ENCODE peak calls at places on chromosomes 7 and 10, in five cellular contexts. One of them, this sample, is unnamed.

GRCh38 chr7:30463400-30464145 is 15.0 kb downstream of the NOD1 start:
- DNase-seq in dorsolateral prefrontal cortex: no peak
- DNase-seq in AG04450: no peak
- DNase-seq in psoas muscle: no peak
- DNase-seq in H9: no peak
- DNase-seq in this sample: no peak

GRCh38 chr10:70602665-70603438 is at the start of gene PRF1:
- DNase-seq in dorsolateral prefrontal cortex: no peak
- DNase-seq in AG04450: no peak
- DNase-seq in psoas muscle: peak; percentile 66
- DNase-seq in H9: no peak
- DNase-seq in this sample: peak; percentile 23

GRCh38 chr10:131998845-131999681 is 17.3 kb upstream of the BNIP3 start:
- DNase-seq in H9: no peak
- DNase-seq in AG04450: no peak
- DNase-seq in dorsolateral prefrontal cortex: no peak
- DNase-seq in psoas muscle: no peak
- DNase-seq in this sample: no peak

GRCh38 chr7:108097703-108098102 is 32.5 kb downstream of the LAMB4 start:
- DNase-seq in psoas muscle: no peak
- DNase-seq in AG04450: no peak
- DNase-seq in H9: no peak
- DNase-seq in dorsolateral prefrontal cortex: no peak
- DNase-seq in this sample: no peak

GRCh38 chr10:28411648-28412047 is 108.8 kb upstream of the MPP7 start:
- DNase-seq in dorsolateral prefrontal cortex: no peak
- DNase-seq in AG04450: no peak
- DNase-seq in psoas muscle: no peak
- DNase-seq in H9: no peak
- DNase-seq in this sample: no peak

GRCh38 chr7:87448427-87448826 is 27.1 kb downstream of the ABCB4 start:
- DNase-seq in dorsolateral prefrontal cortex: no peak
- DNase-seq in H9: no peak
- DNase-seq in psoas muscle: no peak
- DNase-seq in AG04450: no peak
- DNase-seq in this sample: no peak

GRCh38 chr7:49643321-49643720 is 130.1 kb upstream of the VWC2 start:
- DNase-seq in AG04450: no peak
- DNase-seq in H9: no peak
- DNase-seq in psoas muscle: no peak
- DNase-seq in dorsolateral prefrontal cortex: peak; percentile 18
- DNase-seq in this sample: no peak

GRCh38 chr7:120733143-120733542 is 124.8 kb downstream of the TSPAN12 start:
- DNase-seq in dorsolateral prefrontal cortex: no peak
- DNase-seq in psoas muscle: no peak
- DNase-seq in AG04450: peak; percentile 52
- DNase-seq in H9: no peak
- DNase-seq in this sample: no peak

GRCh38 chr7:103009466-103010219 is 65.0 kb downstream of the FBXL13 start:
- DNase-seq in AG04450: no peak
- DNase-seq in psoas muscle: no peak
- DNase-seq in dorsolateral prefrontal cortex: no peak
- DNase-seq in H9: no peak
- DNase-seq in this sample: no peak

GRCh38 chr10:77975086-77975666 is 48.6 kb upstream of the DLG5 start:
- DNase-seq in AG04450: no peak
- DNase-seq in dorsolateral prefrontal cortex: no peak
- DNase-seq in psoas muscle: no peak
- DNase-seq in H9: no peak
- DNase-seq in this sample: no peak

GRCh38 chr7:28627869-28628268 is 215.6 kb downstream of the CREB5 start:
- DNase-seq in AG04450: no peak
- DNase-seq in H9: no peak
- DNase-seq in psoas muscle: no peak
- DNase-seq in dorsolateral prefrontal cortex: no peak
- DNase-seq in this sample: no peak

GRCh38 chr7:39732837-39733804 is 109.7 kb downstream of the RALA start:
- DNase-seq in H9: peak; percentile 97
- DNase-seq in psoas muscle: peak; percentile 98
- DNase-seq in dorsolateral prefrontal cortex: peak; percentile 96
- DNase-seq in AG04450: peak; percentile 94
- DNase-seq in this sample: peak; percentile 82

GRCh38 chr10:33114451-33114944 is 156.5 kb upstream of the ITGB1 start:
- DNase-seq in psoas muscle: no peak
- DNase-seq in dorsolateral prefrontal cortex: no peak
- DNase-seq in H9: no peak
- DNase-seq in AG04450: no peak
- DNase-seq in this sample: no peak

GRCh38 chr10:130111848-130112180 is 1.2 kb upstream of the C10orf143 start:
- DNase-seq in AG04450: no peak
- DNase-seq in psoas muscle: no peak
- DNase-seq in H9: no peak
- DNase-seq in dorsolateral prefrontal cortex: no peak
- DNase-seq in this sample: no peak

GRCh38 chr10:49112098-49112497 is 3.2 kb downstream of the VSTM4 start:
- DNase-seq in H9: no peak
- DNase-seq in dorsolateral prefrontal cortex: no peak
- DNase-seq in AG04450: no peak
- DNase-seq in psoas muscle: no peak
- DNase-seq in this sample: no peak

GRCh38 chr7:7519528-7519927 is 16.1 kb downstream of the COL28A1 start:
- DNase-seq in dorsolateral prefrontal cortex: no peak
- DNase-seq in H9: no peak
- DNase-seq in psoas muscle: no peak
- DNase-seq in AG04450: no peak
- DNase-seq in this sample: no peak

GRCh38 chr10:125003146-125003900 is 61.4 kb downstream of the ZRANB1 start:
- DNase-seq in H9: no peak
- DNase-seq in psoas muscle: peak; percentile 53
- DNase-seq in dorsolateral prefrontal cortex: peak; percentile 6
- DNase-seq in AG04450: no peak
- DNase-seq in this sample: peak; percentile 17

GRCh38 chr7:25851332-25852248 is 300.4 kb upstream of the NFE2L3 start:
- DNase-seq in psoas muscle: peak; percentile 91
- DNase-seq in H9: peak; percentile 85
- DNase-seq in AG04450: peak; percentile 57
- DNase-seq in dorsolateral prefrontal cortex: peak; percentile 79
- DNase-seq in this sample: peak; percentile 86

GRCh38 chr7:25852995-25853713 is 298.8 kb upstream of the NFE2L3 start:
- DNase-seq in psoas muscle: no peak
- DNase-seq in dorsolateral prefrontal cortex: no peak
- DNase-seq in H9: no peak
- DNase-seq in AG04450: no peak
- DNase-seq in this sample: no peak

GRCh38 chr7:25850730-25851129 is 301.3 kb upstream of the NFE2L3 start:
- DNase-seq in psoas muscle: no peak
- DNase-seq in AG04450: no peak
- DNase-seq in H9: no peak
- DNase-seq in dorsolateral prefrontal cortex: no peak
- DNase-seq in this sample: no peak

GRCh38 chr7:25854059-25854458 is 297.9 kb upstream of the NFE2L3 start:
- DNase-seq in dorsolateral prefrontal cortex: no peak
- DNase-seq in AG04450: no peak
- DNase-seq in H9: no peak
- DNase-seq in psoas muscle: no peak
- DNase-seq in this sample: no peak

GRCh38 chr7:25852249-25852994 is 299.6 kb upstream of the NFE2L3 start:
- DNase-seq in H9: peak; percentile 60
- DNase-seq in psoas muscle: peak; percentile 65
- DNase-seq in dorsolateral prefrontal cortex: no peak
- DNase-seq in AG04450: no peak
- DNase-seq in this sample: no peak
- H3K27me3 ChIP-seq in H9: peaks cover 20% of the 10 kb centered on the region
- H3K27me3 ChIP-seq in psoas muscle: no peaks in the 10 kb centered on the region
- H3K27me3 ChIP-seq in dorsolateral prefrontal cortex: peaks cover 62% of the 10 kb centered on the region
- H3K27me3 ChIP-seq in AG04450: no peaks in the 10 kb centered on the region
- H3K27me3 ChIP-seq in this sample: no peaks in the 10 kb centered on the region

DNA sequence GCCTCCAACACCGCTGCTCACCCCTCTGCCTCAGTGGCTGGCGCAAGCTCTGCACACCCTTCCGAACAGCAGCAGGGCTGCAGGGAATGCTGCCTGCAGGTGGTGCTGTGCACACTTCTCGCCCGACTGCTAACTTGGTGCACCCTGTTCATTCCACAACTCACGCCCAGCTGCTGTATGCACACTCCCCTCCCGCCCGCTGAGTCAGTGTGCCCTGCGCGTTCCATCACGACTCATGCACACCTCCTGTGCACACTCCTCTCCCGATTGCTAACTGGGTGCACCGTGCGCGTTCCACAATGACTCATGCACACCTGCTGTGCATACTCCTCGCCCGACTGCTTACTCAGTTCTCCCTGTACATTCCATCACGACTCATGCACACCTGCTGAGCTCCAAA is 21.5 kb downstream of the ADARB2 start:
- DNase-seq in dorsolateral prefrontal cortex: no peak
- DNase-seq in psoas muscle: no peak
- DNase-seq in AG04450: no peak
- DNase-seq in H9: peak; percentile 74
- DNase-seq in this sample: no peak
- TF ChIP-seq CTCF in dorsolateral prefrontal cortex: peak; percentile 36
- TF ChIP-seq CTCF in psoas muscle: no peak
- TF ChIP-seq CTCF in AG04450: no peak
- TF ChIP-seq CTCF in H9: peak; percentile 80
- TF ChIP-seq CTCF in this sample: no peak

DNA sequence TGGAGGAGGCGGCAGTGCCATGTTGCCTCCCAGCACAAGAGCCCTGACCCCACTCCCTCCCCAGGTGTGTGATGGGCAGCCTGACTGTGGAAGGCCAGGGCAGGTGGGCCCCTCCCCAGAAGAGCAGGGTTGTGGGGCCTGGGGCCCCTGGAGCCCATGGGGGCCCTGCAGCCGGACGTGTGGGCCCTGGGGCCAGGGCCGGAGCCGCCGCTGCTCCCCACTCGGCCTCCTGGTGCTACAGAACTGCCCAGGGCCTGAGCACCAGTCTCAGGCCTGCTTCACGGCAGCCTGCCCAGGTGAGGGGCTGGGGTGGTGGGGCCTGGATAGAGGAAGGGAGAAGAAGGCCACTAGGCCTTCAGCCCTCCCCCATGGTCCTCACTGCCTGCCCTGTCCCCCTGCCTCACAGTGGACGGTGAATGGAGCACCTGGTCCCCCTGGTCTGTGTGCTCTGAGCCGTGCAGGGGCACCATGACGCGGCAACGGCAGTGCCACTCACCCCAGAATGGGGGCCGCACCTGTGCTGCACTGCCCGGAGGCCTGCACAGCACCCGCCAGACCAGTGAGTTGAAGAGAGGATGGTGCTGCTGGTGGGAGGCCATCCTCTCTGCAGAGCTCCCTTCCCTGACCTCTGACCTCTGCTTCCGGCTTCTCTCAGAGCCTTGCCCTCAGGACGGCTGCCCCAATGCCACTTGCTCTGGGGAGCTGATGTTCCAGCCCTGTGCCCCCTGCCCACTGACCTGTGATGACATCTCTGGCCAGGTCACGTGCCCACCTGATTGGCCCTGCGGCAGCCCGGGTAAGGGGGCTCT is 18.2 kb upstream of the ZNF467 start:
- DNase-seq in AG04450: no peak
- DNase-seq in H9: no peak
- DNase-seq in dorsolateral prefrontal cortex: no peak
- DNase-seq in psoas muscle: no peak
- DNase-seq in this sample: no peak
- H3K27me3 ChIP-seq in AG04450: peaks cover 23% of the 10 kb centered on the region
- H3K27me3 ChIP-seq in H9: no peaks in the 10 kb centered on the region
- H3K27me3 ChIP-seq in dorsolateral prefrontal cortex: peaks cover 14% of the 10 kb centered on the region
- H3K27me3 ChIP-seq in psoas muscle: no peaks in the 10 kb centered on the region
- H3K27me3 ChIP-seq in this sample: peaks cover 32% of the 10 kb centered on the region

GRCh38 chr10:34522542-34522941 is 292.6 kb downstream of the PARD3 start:
- DNase-seq in dorsolateral prefrontal cortex: no peak
- DNase-seq in psoas muscle: no peak
- DNase-seq in AG04450: no peak
- DNase-seq in H9: no peak
- DNase-seq in this sample: no peak
- TF ChIP-seq CTCF in dorsolateral prefrontal cortex: peak; percentile 29
- TF ChIP-seq CTCF in psoas muscle: no peak
- TF ChIP-seq CTCF in AG04450: peak; percentile 59
- TF ChIP-seq CTCF in H9: peak; percentile 57
- TF ChIP-seq CTCF in this sample: no peak

GRCh38 chr10:45302573-45302972 is 12.8 kb downstream of the OR13A1 start:
- DNase-seq in H9: no peak
- DNase-seq in dorsolateral prefrontal cortex: no peak
- DNase-seq in psoas muscle: no peak
- DNase-seq in AG04450: no peak
- DNase-seq in this sample: no peak
- H3K27me3 ChIP-seq in H9: no peaks in the 10 kb centered on the region
- H3K27me3 ChIP-seq in dorsolateral prefrontal cortex: no peaks in the 10 kb centered on the region
- H3K27me3 ChIP-seq in psoas muscle: no peaks in the 10 kb centered on the region
- H3K27me3 ChIP-seq in AG04450: no peaks in the 10 kb centered on the region
- H3K27me3 ChIP-seq in this sample: no peaks in the 10 kb centered on the region

GRCh38 chr7:26202019-26202985 is 757 bp downstream of the CBX3 start:
- DNase-seq in psoas muscle: peak; percentile 82
- DNase-seq in AG04450: no peak
- DNase-seq in H9: no peak
- DNase-seq in dorsolateral prefrontal cortex: peak; percentile 32
- DNase-seq in this sample: peak; percentile 21

GRCh38 chr7:26201261-26202018 is at the start of gene CBX3:
- DNase-seq in AG04450: peak; percentile 33
- DNase-seq in H9: peak; percentile 95
- DNase-seq in psoas muscle: peak; percentile 96
- DNase-seq in dorsolateral prefrontal cortex: peak; percentile 70
- DNase-seq in this sample: peak; percentile 90

GRCh38 chr7:26199301-26200112 is 1.0 kb downstream of the HNRNPA2B1 start:
- DNase-seq in dorsolateral prefrontal cortex: peak; percentile 68
- DNase-seq in H9: no peak
- DNase-seq in AG04450: no peak
- DNase-seq in psoas muscle: peak; percentile 89
- DNase-seq in this sample: peak; percentile 79

GRCh38 chr7:26200113-26200443 is 468 bp downstream of the HNRNPA2B1 start:
- DNase-seq in H9: peak; percentile 55
- DNase-seq in psoas muscle: peak; percentile 81
- DNase-seq in dorsolateral prefrontal cortex: peak; percentile 62
- DNase-seq in AG04450: no peak
- DNase-seq in this sample: peak; percentile 63

GRCh38 chr7:26200444-26201260 is at the start of gene HNRNPA2B1:
- DNase-seq in AG04450: peak; percentile 93
- DNase-seq in H9: peak; percentile 95
- DNase-seq in psoas muscle: peak; percentile 98
- DNase-seq in dorsolateral prefrontal cortex: peak; percentile 97
- DNase-seq in this sample: peak; percentile 95
- TF ChIP-seq CTCF in AG04450: no peak
- TF ChIP-seq CTCF in H9: no peak
- TF ChIP-seq CTCF in psoas muscle: peak; percentile 7
- TF ChIP-seq CTCF in dorsolateral prefrontal cortex: no peak
- TF ChIP-seq CTCF in this sample: no peak